ENCODE peak calls at places on chromosomes 12 and 14, in ten cellular contexts. N, Y, C, T, J, U, V, O, L and E are unnamed samples.

GRCh38 chr12:3170423-3171194 is 93.4 kb downstream of the TSPAN9 start:
- DNase-seq in N (no peak), Y (no peak), C (no peak), T (no peak), J (no peak), U (no peak), V (peak; percentile 81), O (peak; percentile 84), L (peak; percentile 12), E (no peak)

GRCh38 chr12:96132819-96133218 is 61.4 kb upstream of the ELK3 start:
- DNase-seq in N (no peak), Y (no peak), C (no peak), T (no peak), J (no peak), U (no peak), V (peak; percentile 23), O (no peak), L (no peak), E (no peak)

GRCh38 chr12:77816196-77816595 is 14.5 kb upstream of the NAV3 start:
- DNase-seq in N (peak; percentile 21), Y (no peak), C (no peak), T (no peak), J (no peak), U (no peak), V (no peak), O (no peak), L (peak; percentile 29), E (no peak)

GRCh38 chr14:49637534-49638078 is 2.6 kb upstream of the DNAAF2 start:
- DNase-seq in N (no peak), Y (no peak), C (no peak), T (no peak), J (no peak), U (no peak), V (no peak), O (no peak), L (no peak), E (no peak)

GRCh38 chr12:58532855-58533608 is 387.3 kb downstream of the LRIG3 start:
- DNase-seq in N (no peak), Y (no peak), C (no peak), T (no peak), J (no peak), U (no peak), V (peak; percentile 68), O (no peak), L (no peak), E (no peak)

GRCh38 chr12:77830502-77830901 is at the start of gene NAV3:
- DNase-seq in N (no peak), Y (no peak), C (no peak), T (no peak), J (no peak), U (no peak), V (no peak), O (peak; percentile 71), L (no peak), E (no peak)

GRCh38 chr12:42091769-42092168 is 52.9 kb downstream of the GXYLT1 start:
- DNase-seq in N (no peak), Y (no peak), C (no peak), T (no peak), J (no peak), U (no peak), V (no peak), O (no peak), L (no peak), E (no peak)

GRCh38 chr12:6552140-6552551 is 3.7 kb downstream of the IFFO1 start:
- DNase-seq in N (no peak), Y (no peak), C (no peak), T (no peak), J (no peak), U (peak; percentile 82), V (no peak), O (no peak), L (peak; percentile 59), E (no peak)

GRCh38 chr12:113889806-113890581 is 76.1 kb downstream of the RBM19 start:
- DNase-seq in N (peak; percentile 35), Y (peak; percentile 25), C (peak; percentile 49), T (peak; percentile 42), J (no peak), U (no peak), V (no peak), O (no peak), L (peak; percentile 30), E (no peak)

GRCh38 chr12:54195736-54196347 is 7.1 kb upstream of the SMUG1 start:
- DNase-seq in N (no peak), Y (no peak), C (no peak), T (no peak), J (no peak), U (no peak), V (no peak), O (peak; percentile 75), L (no peak), E (no peak)

GRCh38 chr14:97578982-97579381 is 781.8 kb downstream of the VRK1 start:
- DNase-seq in N (no peak), Y (no peak), C (no peak), T (peak; percentile 19), J (no peak), U (no peak), V (no peak), O (no peak), L (no peak), E (no peak)

GRCh38 chr14:93619176-93619793 is 169.0 kb downstream of the PRIMA1 start:
- DNase-seq in N (peak; percentile 52), Y (peak; percentile 56), C (peak; percentile 53), T (peak; percentile 45), J (no peak), U (no peak), V (peak; percentile 68), O (peak; percentile 61), L (peak; percentile 75), E (no peak)

GRCh38 chr14:38972511-38972910 is 130.5 kb downstream of the SEC23A start:
- DNase-seq in N (no peak), Y (no peak), C (no peak), T (no peak), J (no peak), U (no peak), V (no peak), O (no peak), L (no peak), E (no peak)

GRCh38 chr12:32419520-32419960 is 20.2 kb downstream of the FGD4 start:
- DNase-seq in N (no peak), Y (no peak), C (no peak), T (no peak), J (no peak), U (no peak), V (no peak), O (peak; percentile 74), L (peak; percentile 39), E (no peak)

GRCh38 chr14:76918176-76918750 is 92.1 kb downstream of the LRRC74A start:
- DNase-seq in N (peak; percentile 74), Y (peak; percentile 68), C (no peak), T (no peak), J (no peak), U (peak; percentile 77), V (no peak), O (peak; percentile 94), L (peak; percentile 80), E (peak; percentile 25)

GRCh38 chr14:20469890-20470858 is 968 bp downstream of the PNP start:
- DNase-seq in N (peak; percentile 24), Y (no peak), C (no peak), T (peak; percentile 15), J (peak; percentile 9), U (peak; percentile 18), V (peak; percentile 90), O (peak; percentile 59), L (peak; percentile 61), E (no peak)

GRCh38 chr14:105131241-105131640 is 37.3 kb downstream of the JAG2 start:
- DNase-seq in N (no peak), Y (no peak), C (no peak), T (no peak), J (no peak), U (no peak), V (no peak), O (no peak), L (no peak), E (no peak)

GRCh38 chr14:68576496-68577244 is 216.2 kb downstream of the ZFP36L1 start:
- DNase-seq in N (no peak), Y (no peak), C (no peak), T (no peak), J (no peak), U (no peak), V (peak; percentile 30), O (peak; percentile 47), L (no peak), E (no peak)

GRCh38 chr14:103401223-103402214 is 16.3 kb downstream of the MARK3 start:
- DNase-seq in N (no peak), Y (no peak), C (no peak), T (no peak), J (no peak), U (no peak), V (peak; percentile 40), O (peak; percentile 73), L (no peak), E (no peak)

GRCh38 chr12:100229036-100229635 is 28.5 kb downstream of the ACTR6 start:
- DNase-seq in N (no peak), Y (no peak), C (no peak), T (no peak), J (no peak), U (no peak), V (peak; percentile 76), O (peak; percentile 25), L (no peak), E (no peak)

GRCh38 chr12:103269962-103270361 is 225.8 kb downstream of the C12orf42 start:
- DNase-seq in N (no peak), Y (no peak), C (no peak), T (no peak), J (no peak), U (no peak), V (no peak), O (no peak), L (no peak), E (no peak)

GRCh38 chr12:55833056-55833455 is 3.7 kb upstream of the DNAJC14 start:
- DNase-seq in N (no peak), Y (no peak), C (no peak), T (no peak), J (no peak), U (no peak), V (no peak), O (no peak), L (no peak), E (no peak)